ENCODE peak calls at places on chromosomes 7 and 10, in ten cellular contexts. E is psoas muscle; V is MCF 10A; A is AG10803; U is H9; N is Peyer's patch; B is endothelial cell of umbilical vein; O is CD8-positive, alpha-beta T cell; L is fibroblast of mammary gland; T is neural crest cell. P is an unnamed sample.

GRCh38 chr7:17640730-17641377 is 299.4 kb downstream of the SNX13 start:
- DNase-seq in E (no peak), V (peak), A (peak), U (no peak), N (no peak), B (peak), O (no peak), L (peak), T (peak), P (no peak)

GRCh38 chr10:133187091-133187905 is 27.3 kb downstream of the KNDC1 start:
- DNase-seq in E (no peak), V (no peak), A (no peak), U (no peak), N (no peak), B (no peak), O (no peak), L (no peak), T (no peak), P (no peak)

GRCh38 chr7:105906690-105907089 is 30.3 kb upstream of the ATXN7L1 start:
- DNase-seq in E (no peak), V (peak), A (peak), U (no peak), N (no peak), B (no peak), O (no peak), L (peak), T (no peak), P (no peak)

GRCh38 chr7:22326181-22326580 is 30.8 kb downstream of the RAPGEF5 start:
- DNase-seq in E (no peak), V (no peak), A (no peak), U (no peak), N (no peak), B (no peak), O (no peak), L (no peak), T (no peak), P (no peak)

GRCh38 chr10:123129553-123130271 is 6.1 kb upstream of the HMX3 start:
- DNase-seq in E (no peak), V (peak), A (no peak), U (no peak), N (no peak), B (no peak), O (no peak), L (no peak), T (no peak), P (no peak)

GRCh38 chr7:22801907-22802306 is 20.7 kb downstream of the TOMM7 start:
- DNase-seq in E (no peak), V (no peak), A (no peak), U (peak), N (no peak), B (no peak), O (no peak), L (no peak), T (no peak), P (no peak)

GRCh38 chr7:133095119-133095671 is 13.3 kb upstream of the CHCHD3 start:
- DNase-seq in E (no peak), V (no peak), A (no peak), U (no peak), N (no peak), B (no peak), O (no peak), L (no peak), T (no peak), P (no peak)

GRCh38 chr10:3477683-3478082 is 305.1 kb upstream of the PITRM1 start:
- DNase-seq in E (no peak), V (peak), A (peak), U (no peak), N (no peak), B (peak), O (no peak), L (peak), T (no peak), P (no peak)

GRCh38 chr7:13920053-13920697 is 69.3 kb downstream of the ETV1 start:
- DNase-seq in E (no peak), V (peak), A (peak), U (no peak), N (no peak), B (peak), O (no peak), L (peak), T (peak), P (no peak)

GRCh38 chr7:137820677-137821420 is 25.9 kb downstream of the DGKI start:
- DNase-seq in E (peak), V (peak), A (peak), U (peak), N (no peak), B (no peak), O (no peak), L (peak), T (peak), P (no peak)

GRCh38 chr10:129955591-129956284 is 8.3 kb downstream of the EBF3 start:
- DNase-seq in E (no peak), V (no peak), A (peak), U (no peak), N (no peak), B (no peak), O (no peak), L (no peak), T (no peak), P (no peak)

GRCh38 chr10:100043796-100044195 is 34.0 kb upstream of the DNMBP start:
- DNase-seq in E (peak), V (peak), A (peak), U (no peak), N (no peak), B (peak), O (no peak), L (peak), T (no peak), P (no peak)

GRCh38 chr10:119496282-119496681 is 46.2 kb downstream of the RGS10 start:
- DNase-seq in E (no peak), V (no peak), A (no peak), U (no peak), N (peak), B (no peak), O (no peak), L (no peak), T (no peak), P (no peak)

GRCh38 chr10:116098411-116099019 is 174.5 kb downstream of the GFRA1 start:
- DNase-seq in E (peak), V (no peak), A (peak), U (no peak), N (no peak), B (no peak), O (no peak), L (no peak), T (no peak), P (no peak)

GRCh38 chr7:127594490-127594889 is 954 bp downstream of the FSCN3 start:
- DNase-seq in E (no peak), V (no peak), A (no peak), U (no peak), N (no peak), B (no peak), O (no peak), L (no peak), T (no peak), P (peak)

GRCh38 chr10:95640891-95641315 is 15.6 kb downstream of the ALDH18A1 start:
- DNase-seq in E (no peak), V (no peak), A (no peak), U (no peak), N (no peak), B (no peak), O (no peak), L (no peak), T (no peak), P (no peak)

GRCh38 chr10:80133221-80133620 is 691 bp downstream of the PLAC9 start:
- DNase-seq in E (peak), V (no peak), A (peak), U (peak), N (no peak), B (no peak), O (no peak), L (peak), T (no peak), P (no peak)

GRCh38 chr10:97138174-97138573 is 47.6 kb downstream of the SLIT1 start:
- DNase-seq in E (no peak), V (peak), A (no peak), U (peak), N (no peak), B (no peak), O (no peak), L (no peak), T (no peak), P (no peak)

GRCh38 chr7:129780257-129781127 is 169.0 kb downstream of the NRF1 start:
- DNase-seq in E (peak), V (peak), A (no peak), U (peak), N (peak), B (no peak), O (peak), L (no peak), T (no peak), P (no peak)

GRCh38 chr7:51471199-51472016 is 154.8 kb upstream of the COBL start:
- DNase-seq in E (no peak), V (no peak), A (no peak), U (peak), N (no peak), B (no peak), O (no peak), L (no peak), T (peak), P (no peak)

GRCh38 chr7:42843209-42843800 is 68.6 kb downstream of the C7orf25 start:
- DNase-seq in E (no peak), V (no peak), A (peak), U (peak), N (no peak), B (peak), O (no peak), L (peak), T (peak), P (no peak)

GRCh38 chr7:12294701-12295100 is 83.6 kb downstream of the TMEM106B start:
- DNase-seq in E (no peak), V (no peak), A (no peak), U (no peak), N (no peak), B (no peak), O (no peak), L (no peak), T (no peak), P (no peak)

GRCh38 chr7:98881561-98882315 is 3.4 kb downstream of the TRRAP start:
- DNase-seq in E (no peak), V (peak), A (no peak), U (no peak), N (no peak), B (no peak), O (no peak), L (no peak), T (no peak), P (no peak)

GRCh38 chr10:35640951-35641429 is 1.1 kb downstream of the FZD8 start:
- DNase-seq in E (peak), V (peak), A (peak), U (peak), N (peak), B (peak), O (no peak), L (peak), T (peak), P (no peak)

GRCh38 chr7:1520574-1521234 is 9.8 kb upstream of the MAFK start:
- DNase-seq in E (no peak), V (peak), A (no peak), U (no peak), N (no peak), B (peak), O (no peak), L (peak), T (no peak), P (no peak)

GRCh38 chr10:57015595-57016303 is 654.7 kb upstream of the ZWINT start:
- DNase-seq in E (no peak), V (no peak), A (no peak), U (no peak), N (no peak), B (no peak), O (no peak), L (no peak), T (no peak), P (no peak)

GRCh38 chr10:62779487-62780248 is 24.9 kb upstream of the ADO start:
- DNase-seq in E (no peak), V (peak), A (peak), U (no peak), N (peak), B (peak), O (peak), L (peak), T (no peak), P (no peak)

GRCh38 chr10:76700241-76700640 is 937.4 kb downstream of the KCNMA1 start:
- DNase-seq in E (no peak), V (no peak), A (no peak), U (no peak), N (no peak), B (no peak), O (no peak), L (no peak), T (no peak), P (no peak)

GRCh38 chr7:6209340-6209739 is 63.1 kb downstream of the CYTH3 start:
- DNase-seq in E (no peak), V (no peak), A (peak), U (no peak), N (no peak), B (no peak), O (no peak), L (no peak), T (no peak), P (no peak)

GRCh38 chr7:93563584-93563983 is 10.9 kb downstream of the CALCR start:
- DNase-seq in E (no peak), V (no peak), A (no peak), U (no peak), N (no peak), B (no peak), O (no peak), L (no peak), T (no peak), P (no peak)

GRCh38 chr7:16428672-16429071 is 7.3 kb upstream of the CRPPA start:
- DNase-seq in E (no peak), V (no peak), A (peak), U (no peak), N (no peak), B (no peak), O (no peak), L (peak), T (no peak), P (no peak)

GRCh38 chr7:17369686-17370426 is 71.4 kb downstream of the AHR start:
- DNase-seq in E (no peak), V (peak), A (peak), U (no peak), N (no peak), B (no peak), O (no peak), L (peak), T (no peak), P (peak)

GRCh38 chr7:1542841-1543747 is 12.6 kb downstream of the MAFK start:
- DNase-seq in E (no peak), V (no peak), A (no peak), U (no peak), N (no peak), B (no peak), O (no peak), L (no peak), T (no peak), P (peak)

GRCh38 chr10:94627511-94627910 is 56.0 kb upstream of the CYP2C18 start:
- DNase-seq in E (no peak), V (no peak), A (no peak), U (no peak), N (no peak), B (no peak), O (no peak), L (no peak), T (no peak), P (no peak)

GRCh38 chr7:119197872-119198527 is 973.5 kb downstream of the ANKRD7 start:
- DNase-seq in E (no peak), V (peak), A (peak), U (peak), N (no peak), B (peak), O (no peak), L (peak), T (peak), P (no peak)

DNA sequence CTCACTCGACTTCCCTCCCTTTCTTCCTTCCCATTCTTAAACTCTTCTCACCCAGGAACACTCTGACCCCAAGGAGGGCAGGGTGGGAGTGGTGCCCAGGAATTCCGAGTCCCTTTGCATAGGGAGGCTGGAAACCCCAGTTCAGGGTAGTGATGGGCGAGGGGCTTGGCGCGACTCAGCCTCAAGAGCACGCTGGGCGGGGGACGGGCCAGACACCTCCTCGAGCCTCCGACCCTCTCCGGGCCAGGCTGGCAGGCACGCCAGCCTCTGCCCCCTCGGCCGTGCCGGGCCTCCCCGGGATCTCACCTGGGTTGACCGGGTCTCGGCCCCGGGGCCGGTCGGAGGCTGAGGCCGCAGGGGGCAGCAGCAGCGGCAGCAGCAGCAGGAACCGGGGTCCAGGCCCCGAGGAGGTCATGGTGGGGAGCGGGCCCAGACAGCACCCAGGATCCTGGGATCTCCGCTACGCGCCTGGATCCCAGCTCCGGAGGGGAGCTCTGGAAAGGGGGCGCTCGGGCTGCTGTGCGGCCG is 457 bp downstream of the PLOD3 start:
- DNase-seq in E (no peak), V (peak), A (no peak), U (no peak), N (no peak), B (peak), O (no peak), L (no peak), T (no peak), P (no peak)
- TF ChIP-seq CTCF in E (peak), V (peak), A (peak), U (no peak), N (no peak), B (no peak), O (no peak), L (no peak), T (no peak), P (peak)

DNA sequence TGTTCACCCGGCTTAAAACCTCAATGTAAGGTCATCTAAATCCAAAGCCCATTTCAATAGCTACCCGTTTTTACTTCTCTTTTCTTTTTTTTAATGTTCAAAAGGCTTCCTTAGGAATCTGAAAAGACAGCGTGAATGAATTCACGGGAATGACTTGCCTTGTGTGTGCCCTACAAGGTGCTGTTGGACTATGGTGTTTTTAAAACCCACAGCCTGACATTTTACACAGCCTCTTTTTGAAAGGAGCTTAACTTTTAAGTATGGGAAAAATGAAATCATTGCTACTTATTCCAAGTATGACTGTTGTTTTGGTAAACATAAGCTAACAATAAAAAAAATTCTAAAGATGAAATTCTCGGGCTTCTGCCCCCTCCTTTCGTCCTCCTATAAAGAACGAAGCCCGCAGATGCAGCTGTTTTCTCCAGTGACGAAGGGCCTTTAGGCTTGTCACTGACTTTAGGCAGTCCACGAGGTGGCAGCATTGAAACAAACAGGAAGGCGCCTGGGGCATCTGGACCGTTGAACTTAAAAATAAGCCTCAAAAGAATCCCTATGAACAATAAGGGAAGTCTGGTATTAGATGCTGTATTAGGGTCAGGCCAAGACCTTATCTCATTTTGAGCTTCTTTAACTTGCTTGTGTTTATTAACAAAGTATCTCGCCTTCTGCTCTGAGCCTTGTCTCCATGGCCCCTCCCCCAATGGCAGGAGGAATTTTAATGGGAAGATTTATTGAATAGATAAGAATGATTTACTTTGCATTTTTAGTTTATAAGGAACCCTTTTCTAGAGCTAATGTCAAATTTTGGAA is 141.2 kb downstream of the NRP1 start:
- DNase-seq in E (peak), V (peak), A (peak), U (peak), N (peak), B (peak), O (peak), L (peak), T (peak), P (peak)
- TF ChIP-seq CTCF in E (peak), V (peak), A (peak), U (peak), N (peak), B (peak), O (peak), L (peak), T (peak), P (peak)

GRCh38 chr7:150753826-150754603 is 16.8 kb downstream of the GIMAP5 start:
- DNase-seq in E (no peak), V (peak), A (no peak), U (no peak), N (no peak), B (peak), O (no peak), L (peak), T (peak), P (no peak)
- TF ChIP-seq CTCF in E (peak), V (no peak), A (peak), U (peak), N (peak), B (peak), O (no peak), L (peak), T (peak), P (no peak)

DNA sequence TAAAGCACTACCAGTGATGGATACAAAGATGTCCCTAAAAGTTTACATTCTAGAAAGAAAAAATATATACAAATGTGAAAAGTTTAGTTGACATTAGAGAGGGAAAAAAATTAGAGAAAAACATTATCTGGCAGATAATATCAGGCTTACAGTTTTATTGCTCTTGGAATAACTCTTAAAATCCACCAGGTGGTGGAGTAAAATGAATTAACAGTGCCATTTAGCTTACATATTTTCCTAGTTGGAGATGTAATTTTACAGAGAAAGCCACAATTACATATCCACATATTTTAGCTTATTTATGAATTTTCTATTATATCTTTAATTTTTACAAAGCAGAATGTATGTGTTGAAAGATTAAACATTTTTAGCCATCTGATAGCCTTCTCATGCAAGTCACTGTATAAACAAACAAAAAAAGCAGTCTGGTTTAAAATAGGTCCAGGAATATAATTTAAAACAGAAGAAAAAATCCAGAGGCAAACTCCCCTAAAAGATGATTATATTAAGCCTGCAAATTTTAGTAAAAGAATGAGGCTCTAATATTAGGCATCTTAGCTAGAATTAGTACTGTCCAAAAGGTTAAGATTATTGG is 6.5 kb downstream of the CABCOCO1 start:
- DNase-seq in E (no peak), V (no peak), A (no peak), U (no peak), N (no peak), B (no peak), O (no peak), L (no peak), T (no peak), P (no peak)
- TF ChIP-seq CTCF in E (no peak), V (no peak), A (peak), U (no peak), N (no peak), B (no peak), O (no peak), L (no peak), T (peak), P (no peak)

GRCh38 chr7:35593896-35594295 is 101.0 kb downstream of the HERPUD2 start:
- DNase-seq in E (no peak), V (peak), A (no peak), U (peak), N (no peak), B (no peak), O (no peak), L (peak), T (peak), P (no peak)
- TF ChIP-seq CTCF in E (no peak), V (peak), A (peak), U (peak), N (no peak), B (peak), O (no peak), L (peak), T (peak), P (peak)

P was measured in CD14-positive monocyte.